ENCODE peak calls at places on chromosomes 3 and 15, in five cellular contexts. N, X, W, T and A are unnamed samples.

GRCh38 chr3:98185180-98185579 is 18.7 kb downstream of the OR5H15 start:
- DNase-seq in N (peak), X (peak), W (no peak), T (no peak), A (no peak)

GRCh38 chr3:149648525-149648924 is 9.3 kb downstream of the WWTR1 start:
- DNase-seq in N (no peak), X (no peak), W (peak), T (no peak), A (no peak)

GRCh38 chr3:48402907-48403306 is 27.0 kb downstream of the PLXNB1 start:
- DNase-seq in N (no peak), X (no peak), W (no peak), T (peak), A (no peak)

GRCh38 chr15:77709135-77709886 is 76.6 kb upstream of the LINGO1 start:
- DNase-seq in N (peak), X (peak), W (no peak), T (peak), A (no peak)

GRCh38 chr3:102599819-102600576 is 165.2 kb downstream of the ZPLD1 start:
- DNase-seq in N (no peak), X (no peak), W (no peak), T (no peak), A (no peak)

GRCh38 chr3:179957264-179957845 is 79.4 kb downstream of the PEX5L start:
- DNase-seq in N (no peak), X (peak), W (no peak), T (peak), A (no peak)

GRCh38 chr3:5006755-5007202 is 27.5 kb downstream of the BHLHE40 start:
- DNase-seq in N (no peak), X (no peak), W (no peak), T (no peak), A (peak)

GRCh38 chr15:57668074-57668473 is 38.4 kb upstream of the POLR2M start:
- DNase-seq in N (no peak), X (no peak), W (no peak), T (no peak), A (no peak)

GRCh38 chr3:94285874-94286273 is 223.0 kb downstream of the NSUN3 start:
- DNase-seq in N (peak), X (no peak), W (peak), T (no peak), A (no peak)

GRCh38 chr3:9884555-9885165 is 4.6 kb upstream of the CIDEC start:
- DNase-seq in N (peak), X (no peak), W (peak), T (peak), A (no peak)

GRCh38 chr3:194206375-194206774 is 70.4 kb downstream of the HES1 start:
- DNase-seq in N (no peak), X (no peak), W (peak), T (peak), A (no peak)

GRCh38 chr3:70603103-70603502 is 290.7 kb upstream of the MDFIC2 start:
- DNase-seq in N (no peak), X (no peak), W (no peak), T (no peak), A (no peak)

GRCh38 chr3:113912551-113913246 is 35.1 kb upstream of the ZDHHC23 start:
- DNase-seq in N (peak), X (peak), W (peak), T (peak), A (peak)

GRCh38 chr15:32822739-32823138 is 104.9 kb downstream of the GREM1 start:
- DNase-seq in N (no peak), X (no peak), W (no peak), T (no peak), A (no peak)

GRCh38 chr15:35540885-35541284 is 5.1 kb downstream of the DPH6 start:
- DNase-seq in N (no peak), X (no peak), W (peak), T (peak), A (no peak)

GRCh38 chr3:183377307-183377959 is 51.0 kb downstream of the MCF2L2 start:
- DNase-seq in N (no peak), X (peak), W (peak), T (no peak), A (no peak)

GRCh38 chr3:150248116-150248864 is 159.8 kb upstream of the TSC22D2 start:
- DNase-seq in N (no peak), X (peak), W (peak), T (peak), A (peak)

GRCh38 chr3:196757876-196758739 is 18.5 kb downstream of the PAK2 start:
- DNase-seq in N (peak), X (no peak), W (peak), T (peak), A (no peak)

GRCh38 chr15:84840255-84840654 is 23.1 kb downstream of the ALPK3 start:
- DNase-seq in N (no peak), X (no peak), W (no peak), T (no peak), A (no peak)

GRCh38 chr3:118110196-118110595 is 924.5 kb downstream of the IGSF11 start:
- DNase-seq in N (no peak), X (no peak), W (peak), T (no peak), A (no peak)

GRCh38 chr3:4985330-4986174 is 6.3 kb downstream of the BHLHE40 start:
- DNase-seq in N (peak), X (no peak), W (peak), T (no peak), A (no peak)

GRCh38 chr15:88467935-88468528 is 524 bp downstream of the MRPS11 start:
- DNase-seq in N (peak), X (peak), W (no peak), T (no peak), A (peak)

GRCh38 chr3:67863869-67864268 is 209.5 kb upstream of the SUCLG2 start:
- DNase-seq in N (peak), X (no peak), W (no peak), T (no peak), A (peak)

GRCh38 chr3:123015596-123015995 is 12.0 kb downstream of the SEMA5B start:
- DNase-seq in N (no peak), X (no peak), W (no peak), T (no peak), A (no peak)

GRCh38 chr15:72117448-72117697 is 577 bp downstream of the MYO9A start:
- DNase-seq in N (peak), X (peak), W (peak), T (peak), A (peak)

GRCh38 chr3:45929042-45929679 is 14.1 kb upstream of the CXCR6 start:
- DNase-seq in N (peak), X (peak), W (no peak), T (peak), A (peak)

GRCh38 chr15:74146277-74146800 is 16.0 kb downstream of the ISLR2 start:
- DNase-seq in N (no peak), X (no peak), W (no peak), T (no peak), A (no peak)

GRCh38 chr3:155232605-155233004 is 60.9 kb downstream of the STRIT1 start:
- DNase-seq in N (peak), X (peak), W (peak), T (no peak), A (peak)

GRCh38 chr15:46297766-46298165 is 662.9 kb downstream of the SQOR start:
- DNase-seq in N (no peak), X (peak), W (no peak), T (no peak), A (peak)

GRCh38 chr3:101081990-101082389 is 88.8 kb upstream of the ABI3BP start:
- DNase-seq in N (no peak), X (no peak), W (peak), T (no peak), A (no peak)

GRCh38 chr3:127711021-127711420 is 38.3 kb downstream of the ABTB1 start:
- DNase-seq in N (no peak), X (no peak), W (no peak), T (no peak), A (no peak)

GRCh38 chr15:40097968-40098476 is 10.7 kb downstream of the BMF start:
- DNase-seq in N (no peak), X (peak), W (no peak), T (peak), A (peak)
- TF ChIP-seq CTCF in N (no peak), X (no peak), W (no peak), T (no peak), A (no peak)

GRCh38 chr3:152399374-152399773 is 130.6 kb downstream of the MBNL1 start:
- DNase-seq in N (peak), X (no peak), W (peak), T (no peak), A (no peak)
- H3K4me2 ChIP-seq in N (peak), X (no peak), W (no peak), T (no peak), A (no peak)

GRCh38 chr15:40040770-40041169 is 1.8 kb upstream of the SRP14 start:
- DNase-seq in N (no peak), X (no peak), W (no peak), T (no peak), A (no peak)

GRCh38 chr15:40038267-40038653 is 721 bp downstream of the SRP14 start:
- DNase-seq in N (no peak), X (no peak), W (peak), T (no peak), A (no peak)

GRCh38 chr15:40040293-40040635 is 1.3 kb upstream of the SRP14 start:
- DNase-seq in N (no peak), X (no peak), W (no peak), T (no peak), A (no peak)

GRCh38 chr15:40042791-40043320 is 3.9 kb upstream of the SRP14 start:
- DNase-seq in N (no peak), X (no peak), W (no peak), T (no peak), A (no peak)

DNA sequence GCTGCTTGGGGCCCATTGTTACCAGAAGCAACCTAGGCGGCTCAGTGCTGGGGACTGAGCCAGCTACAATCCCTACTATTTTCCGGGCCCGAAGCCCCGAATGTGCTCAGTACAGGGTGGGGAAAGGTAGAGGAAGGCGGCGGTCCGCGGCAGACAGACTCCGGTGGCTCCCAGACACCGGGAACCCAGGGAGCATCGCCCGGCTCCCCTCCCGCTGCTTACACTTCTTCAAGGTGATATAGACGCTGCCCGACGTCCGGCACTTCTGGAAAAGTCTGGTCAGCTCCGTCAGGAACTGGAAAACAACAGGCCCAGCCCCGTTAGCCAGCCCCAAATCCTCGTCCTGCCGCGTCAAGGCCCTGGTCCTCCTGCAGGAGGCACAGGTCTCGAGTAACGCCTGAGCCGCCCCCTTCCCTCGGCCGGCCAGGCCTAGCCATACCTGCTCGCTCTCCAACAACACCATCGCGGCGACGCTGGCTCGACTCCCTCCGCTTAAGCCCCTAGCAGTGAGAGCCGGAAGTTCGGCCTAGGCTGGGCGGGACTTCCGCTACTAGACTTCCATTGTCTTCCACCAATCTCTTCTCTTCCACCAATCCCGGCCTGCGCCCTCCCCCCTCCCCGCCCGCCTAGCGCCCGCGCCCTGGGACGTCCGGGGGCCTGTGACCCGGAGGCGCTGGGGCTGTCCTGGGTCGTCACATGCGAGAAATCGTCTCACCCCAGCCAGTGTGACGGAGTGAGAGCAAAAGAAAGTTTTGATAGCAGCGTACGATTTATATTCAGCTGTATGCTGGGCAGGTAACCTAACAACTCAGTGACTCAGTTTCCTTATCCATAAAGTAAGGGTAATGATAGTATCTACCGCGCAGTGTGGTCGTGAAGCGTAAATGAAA is at the start of gene SRP14:
- DNase-seq in N (peak), X (peak), W (peak), T (peak), A (peak)
- TF ChIP-seq CTCF in N (no peak), X (no peak), W (no peak), T (no peak), A (no peak)

DNA sequence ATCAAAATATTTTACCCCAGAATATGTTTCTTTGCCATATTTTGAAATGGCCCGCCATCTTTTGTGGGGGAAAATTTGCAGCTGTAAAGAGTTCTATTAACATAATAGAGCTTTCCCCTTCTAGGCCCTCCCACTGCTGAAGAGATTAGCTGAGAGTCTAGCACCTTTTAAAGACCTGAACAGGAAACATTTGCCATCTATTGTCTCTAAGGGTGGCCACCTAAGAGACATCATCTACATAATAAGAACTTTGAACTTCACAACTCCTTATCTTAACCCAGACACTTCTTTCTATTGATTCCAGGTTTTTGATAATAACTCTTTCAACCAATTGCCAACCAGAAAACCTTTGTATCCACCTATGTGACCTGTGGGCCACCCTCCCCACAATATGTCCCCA is 54.7 kb upstream of the TRPM1 start:
- DNase-seq in N (no peak), X (no peak), W (no peak), T (no peak), A (no peak)
- H3K4me2 ChIP-seq in N (no peak), X (no peak), W (no peak), T (no peak), A (no peak)

GRCh38 chr3:188349276-188349962 is 195.5 kb downstream of the LPP start:
- DNase-seq in N (no peak), X (no peak), W (peak), T (no peak), A (peak)
- TF ChIP-seq CTCF in N (no peak), X (no peak), W (no peak), T (no peak), A (peak)